ENCODE peak calls at places on chromosome X, in six cellular contexts. C is NCI-H774; T is epithelial cell of prostate; Q is fibroblast of villous mesenchyme; V is upper lobe of left lung; Z is activated CD8-positive, alpha-beta T cell treated with anti-CD3 and anti-CD28 coated beads, Interleukin-2, amount 10 ng/mL, durations not matched to agents 7 days and 5 days. W is an unnamed sample.

GRCh38 chrX:129772796-129773431 is 6.8 kb upstream of the SASH3 start:
- DNase-seq in T (no peak), C (no peak), V (peak; percentile 77), Z (peak; percentile 66), Q (no peak), W (no peak)

GRCh38 chrX:24694825-24695224 is 1.1 kb downstream of the POLA1 start:
- DNase-seq in C (no peak), T (no peak), Q (no peak), V (no peak), Z (no peak), W (no peak)

GRCh38 chrX:108699368-108699767 is 37.0 kb downstream of the IRS4 start:
- DNase-seq in V (no peak), Q (peak; percentile 19), T (no peak), Z (no peak), C (peak; percentile 1), W (peak; percentile 2)

GRCh38 chrX:15343075-15343476 is 7.8 kb upstream of the PIGA start:
- DNase-seq in V (peak; percentile 39), C (no peak), Q (peak; percentile 76), T (no peak), Z (no peak), W (no peak)

GRCh38 chrX:116961872-116962582 is 499.3 kb upstream of the CT83 start:
- DNase-seq in V (no peak), Q (peak; percentile 0), Z (no peak), C (peak; percentile 16), T (no peak), W (no peak)

GRCh38 chrX:9690046-9690445 is 75.6 kb downstream of the GPR143 start:
- DNase-seq in Q (no peak), C (no peak), T (no peak), Z (no peak), V (no peak), W (no peak)

GRCh38 chrX:39309018-39309620 is 507.9 kb downstream of the MID1IP1 start:
- DNase-seq in T (peak; percentile 39), V (no peak), C (peak; percentile 26), Q (peak; percentile 66), Z (no peak), W (no peak)

GRCh38 chrX:109926743-109927662 is 75.9 kb upstream of the TMEM164 start:
- DNase-seq in V (no peak), T (no peak), Q (no peak), C (no peak), Z (no peak), W (no peak)

GRCh38 chrX:123884809-123885408 is 25.1 kb downstream of the XIAP start:
- DNase-seq in T (no peak), V (no peak), Q (peak; percentile 58), Z (peak; percentile 48), C (peak; percentile 35), W (no peak)

GRCh38 chrX:69093960-69094935 is 71.0 kb downstream of the PJA1 start:
- DNase-seq in Z (peak; percentile 48), V (no peak), T (no peak), Q (peak; percentile 70), C (peak; percentile 3), W (peak; percentile 20)

GRCh38 chrX:46208225-46208854 is 336.9 kb downstream of the ZNF674 start:
- DNase-seq in T (no peak), Q (no peak), Z (no peak), V (no peak), C (no peak), W (no peak)

GRCh38 chrX:11241720-11242119 is 51.5 kb upstream of the AMELX start:
- DNase-seq in T (no peak), Z (no peak), V (no peak), Q (peak; percentile 90), C (no peak), W (no peak)

GRCh38 chrX:103691059-103691458 is 4.6 kb upstream of the MORF4L2 start:
- DNase-seq in Z (no peak), Q (no peak), T (no peak), V (no peak), C (no peak), W (no peak)

GRCh38 chrX:86014421-86014820 is 32.9 kb downstream of the CHM start:
- DNase-seq in C (no peak), Z (no peak), Q (peak; percentile 18), T (no peak), V (no peak), W (no peak)

GRCh38 chrX:45142185-45142584 is 58.5 kb downstream of the DIPK2B start:
- DNase-seq in Z (no peak), T (no peak), C (no peak), V (no peak), Q (no peak), W (no peak)

GRCh38 chrX:386768-387575 is at the start of gene PPP2R3B:
- DNase-seq in V (peak; percentile 99), Q (peak; percentile 98), T (peak; percentile 87), Z (peak; percentile 99), C (no peak), W (peak; percentile 96)

GRCh38 chrX:41563881-41564280 is 116.7 kb downstream of the NYX start:
- DNase-seq in Q (peak; percentile 78), V (no peak), C (no peak), T (no peak), Z (no peak), W (no peak)